ENCODE peak calls at places on chromosomes 3 and 15, in eight cellular contexts. V is tibial nerve, X is psoas muscle, M is endodermal cell, Y is fibroblast of pulmonary artery, L is fibroblast of lung, H is HL-60, N is transverse colon. D is an unnamed sample.

GRCh38 chr3:46168583-46168982 is 39.5 kb downstream of the CCR1 start:
- DNase-seq in V (no peak), X (no peak), M (no peak), Y (no peak), L (peak), H (no peak), N (no peak), D (peak)

GRCh38 chr3:123610331-123610730 is 25.5 kb upstream of the HACD2 start:
- DNase-seq in V (no peak), X (no peak), M (no peak), Y (no peak), L (no peak), H (no peak), N (no peak), D (no peak)

GRCh38 chr3:131072845-131073244 is 46.2 kb downstream of the NEK11 start:
- DNase-seq in V (no peak), X (no peak), M (no peak), Y (peak), L (peak), H (no peak), N (no peak), D (no peak)

GRCh38 chr15:69414702-69415161 is 583 bp downstream of the KIF23 start:
- DNase-seq in V (no peak), X (no peak), M (peak), Y (peak), L (peak), H (peak), N (peak), D (peak)

GRCh38 chr3:188434594-188434993 is 280.6 kb downstream of the LPP start:
- DNase-seq in V (no peak), X (no peak), M (no peak), Y (no peak), L (no peak), H (no peak), N (no peak), D (no peak)

GRCh38 chr3:175608351-175608750 is 749.2 kb downstream of the NAALADL2 start:
- DNase-seq in V (no peak), X (no peak), M (no peak), Y (no peak), L (no peak), H (no peak), N (no peak), D (no peak)

GRCh38 chr15:69648215-69648614 is 195.6 kb downstream of the RPLP1 start:
- DNase-seq in V (no peak), X (no peak), M (peak), Y (no peak), L (no peak), H (no peak), N (no peak), D (no peak)

GRCh38 chr15:61701455-61701854 is 358.8 kb downstream of the VPS13C start:
- DNase-seq in V (no peak), X (no peak), M (no peak), Y (no peak), L (no peak), H (no peak), N (no peak), D (no peak)

GRCh38 chr3:64642327-64643151 is 45.3 kb downstream of the ADAMTS9 start:
- DNase-seq in V (no peak), X (no peak), M (peak), Y (no peak), L (no peak), H (no peak), N (peak), D (no peak)

GRCh38 chr3:152385761-152386160 is 117.0 kb downstream of the MBNL1 start:
- DNase-seq in V (no peak), X (no peak), M (no peak), Y (peak), L (peak), H (no peak), N (no peak), D (peak)

GRCh38 chr15:74726774-74727164 is 1.4 kb upstream of the CYP1A1 start:
- DNase-seq in V (no peak), X (no peak), M (no peak), Y (no peak), L (no peak), H (no peak), N (no peak), D (no peak)

GRCh38 chr15:22989576-22990477 is 9.7 kb upstream of the CYFIP1 start:
- DNase-seq in V (no peak), X (no peak), M (peak), Y (no peak), L (no peak), H (no peak), N (no peak), D (no peak)

GRCh38 chr3:157067114-157067513 is 92.8 kb downstream of the CCNL1 start:
- DNase-seq in V (no peak), X (no peak), M (peak), Y (no peak), L (no peak), H (no peak), N (peak), D (no peak)

GRCh38 chr3:16290827-16291196 is 25.8 kb downstream of the OXNAD1 start:
- DNase-seq in V (no peak), X (no peak), M (no peak), Y (no peak), L (no peak), H (peak), N (no peak), D (no peak)

GRCh38 chr3:38614091-38614490 is 35.4 kb downstream of the SCN5A start:
- DNase-seq in V (no peak), X (no peak), M (no peak), Y (no peak), L (no peak), H (no peak), N (no peak), D (no peak)

GRCh38 chr3:107206945-107207344 is 170.3 kb upstream of the CCDC54 start:
- DNase-seq in V (no peak), X (no peak), M (no peak), Y (no peak), L (no peak), H (no peak), N (no peak), D (no peak)

GRCh38 chr3:120272294-120272693 is 12.7 kb downstream of the GPR156 start:
- DNase-seq in V (no peak), X (no peak), M (no peak), Y (no peak), L (no peak), H (no peak), N (no peak), D (no peak)

GRCh38 chr15:76163429-76164020 is 103.7 kb downstream of the TMEM266 start:
- DNase-seq in V (peak), X (peak), M (no peak), Y (peak), L (peak), H (no peak), N (peak), D (no peak)

GRCh38 chr3:100706365-100706764 is 2.9 kb upstream of the TFG start:
- DNase-seq in V (no peak), X (no peak), M (no peak), Y (peak), L (no peak), H (no peak), N (no peak), D (no peak)

GRCh38 chr15:62527387-62527786 is 362.3 kb upstream of the C2CD4B start:
- DNase-seq in V (no peak), X (no peak), M (no peak), Y (no peak), L (no peak), H (no peak), N (no peak), D (no peak)

GRCh38 chr15:51589881-51590570 is 32.5 kb downstream of the DMXL2 start:
- DNase-seq in V (no peak), X (no peak), M (no peak), Y (no peak), L (no peak), H (peak), N (no peak), D (no peak)
- TF ChIP-seq CTCF in V (no peak), X (no peak), M (no peak), Y (no peak), L (no peak), H (no peak), N (no peak), D (no peak)

DNA sequence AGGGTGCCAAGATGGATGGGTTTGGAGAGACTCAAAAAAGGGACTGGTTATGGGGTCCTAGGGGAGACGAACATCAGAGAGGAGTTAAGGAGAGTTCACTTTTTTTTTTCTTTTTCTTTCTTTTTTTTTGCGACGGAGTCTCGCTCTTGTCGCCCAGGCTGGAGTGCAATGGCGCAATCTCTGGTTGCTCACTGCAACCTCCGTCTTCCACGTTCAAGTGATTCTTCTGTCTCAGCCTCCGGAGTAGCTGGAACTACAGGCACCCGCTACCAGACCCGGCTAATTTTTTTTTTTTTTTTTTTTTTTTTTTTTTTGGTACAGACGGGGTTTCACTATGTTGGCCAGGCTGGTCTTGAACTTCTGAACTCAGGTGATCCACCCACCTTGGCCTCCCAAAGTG is 1.2 kb downstream of the SPINT1 start:
- DNase-seq in V (no peak), X (no peak), M (no peak), Y (no peak), L (no peak), H (peak), N (no peak), D (no peak)
- H3K4me3 ChIP-seq in V (peak), X (peak), M (peak), Y (peak), L (peak), H (peak), N (peak), D (peak)

DNA sequence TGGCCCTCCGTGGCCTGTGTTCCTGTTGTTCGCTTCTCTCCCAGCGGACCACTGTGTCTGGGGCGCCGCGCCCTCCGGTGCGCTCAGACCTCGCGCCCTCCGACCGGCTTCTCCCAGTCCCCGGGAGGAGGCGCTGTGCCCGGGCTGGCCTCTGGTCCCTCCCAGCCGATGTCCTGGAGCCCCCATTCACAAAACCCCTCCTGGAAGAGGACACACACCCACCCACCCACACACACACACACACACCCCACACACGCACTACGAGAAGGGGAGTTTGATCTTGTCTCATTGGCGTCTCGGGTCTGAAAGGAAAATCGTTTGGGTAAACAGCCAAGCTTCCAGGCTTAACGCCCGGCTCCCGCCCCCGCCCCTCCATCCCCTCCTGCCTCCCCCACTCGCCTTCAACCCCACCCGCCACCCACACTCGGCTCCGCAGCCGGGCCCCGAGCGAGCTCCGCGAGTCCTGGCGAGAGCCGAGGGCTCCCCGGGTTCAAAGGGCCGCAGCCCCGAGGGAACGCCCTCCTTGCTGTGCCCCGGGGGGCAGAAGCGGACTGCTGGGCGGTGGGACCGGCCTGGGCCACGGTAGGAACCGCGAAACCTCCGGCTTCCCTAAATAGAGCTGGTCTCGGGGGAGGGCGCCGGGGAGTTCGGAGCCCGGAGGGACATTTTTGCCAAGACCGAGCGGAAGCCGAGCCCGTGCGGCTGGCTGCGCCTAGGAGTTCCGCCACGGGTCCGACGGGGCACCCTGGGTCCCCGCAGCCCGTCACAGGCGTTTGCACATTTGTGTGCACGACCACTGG is 23.6 kb downstream of the NR2F2 start:
- DNase-seq in V (no peak), X (peak), M (peak), Y (peak), L (peak), H (peak), N (no peak), D (no peak)
- TF ChIP-seq CTCF in V (peak), X (peak), M (peak), Y (peak), L (peak), H (no peak), N (no peak), D (peak)

DNA sequence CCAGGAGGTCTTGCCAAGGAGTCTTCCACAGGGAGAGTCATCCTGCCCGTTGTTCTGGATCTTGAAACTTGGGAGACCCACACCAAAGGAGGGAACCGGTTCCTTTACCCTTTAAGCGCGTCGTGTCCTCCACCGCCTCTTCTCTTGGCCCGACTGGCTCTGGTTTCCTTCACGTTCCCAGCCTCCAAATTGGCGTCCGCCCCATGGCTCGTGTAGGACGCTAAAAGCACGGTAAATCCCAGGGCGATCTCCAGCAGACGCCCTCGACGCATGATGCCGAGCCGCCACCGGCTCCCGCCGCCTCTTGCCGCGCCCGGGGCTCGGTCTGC is 1.0 kb downstream of the FBN1 start:
- DNase-seq in V (no peak), X (peak), M (no peak), Y (no peak), L (peak), H (no peak), N (no peak), D (no peak)
- H3K4me3 ChIP-seq in V (peak), X (peak), M (peak), Y (peak), L (peak), H (no peak), N (peak), D (peak)

GRCh38 chr3:196322-197153 is at the start of gene CHL1:
- DNase-seq in V (no peak), X (no peak), M (peak), Y (no peak), L (peak), H (no peak), N (no peak), D (no peak)

GRCh38 chr3:197154-197855 is 742 bp downstream of the CHL1 start:
- DNase-seq in V (no peak), X (peak), M (peak), Y (no peak), L (no peak), H (no peak), N (no peak), D (no peak)

GRCh38 chr3:194006-194405 is 2.6 kb upstream of the CHL1 start:
- DNase-seq in V (no peak), X (no peak), M (no peak), Y (no peak), L (no peak), H (no peak), N (no peak), D (no peak)

GRCh38 chr3:194421-194820 is 2.1 kb upstream of the CHL1 start:
- DNase-seq in V (no peak), X (no peak), M (peak), Y (no peak), L (no peak), H (no peak), N (no peak), D (no peak)

GRCh38 chr3:195662-196061 is 901 bp upstream of the CHL1 start:
- DNase-seq in V (no peak), X (no peak), M (peak), Y (no peak), L (no peak), H (no peak), N (no peak), D (no peak)
- TF ChIP-seq CTCF in V (no peak), X (no peak), M (peak), Y (no peak), L (no peak), H (no peak), N (no peak), D (no peak)